ENCODE peak calls at places on chromosomes 3 and 15, in four cellular contexts. N, E, R and I are unnamed samples.

GRCh38 chr3:149489060-149489690 is 14.7 kb downstream of the TM4SF4 start:
- DNase-seq in N (peak), E (peak), R (no peak), I (no peak)

GRCh38 chr3:186052096-186052495 is 56.8 kb downstream of the ETV5 start:
- DNase-seq in N (no peak), E (no peak), R (no peak), I (no peak)

GRCh38 chr3:43097681-43098080 is 8.2 kb downstream of the POMGNT2 start:
- DNase-seq in N (no peak), E (peak), R (no peak), I (no peak)

GRCh38 chr3:37872413-37873160 is 10.9 kb downstream of the CTDSPL start:
- DNase-seq in N (no peak), E (no peak), R (no peak), I (no peak)

GRCh38 chr15:74157868-74158827 is 15.4 kb upstream of the ISLR start:
- DNase-seq in N (no peak), E (no peak), R (no peak), I (no peak)

GRCh38 chr3:160665784-160666526 is 11.0 kb upstream of the ARL14 start:
- DNase-seq in N (no peak), E (peak), R (peak), I (no peak)

GRCh38 chr3:54891540-54891897 is 36.3 kb downstream of the LRTM1 start:
- DNase-seq in N (no peak), E (peak), R (no peak), I (peak)

GRCh38 chr3:117633207-117633606 is 923.6 kb downstream of the TUSC7 start:
- DNase-seq in N (no peak), E (no peak), R (no peak), I (no peak)

GRCh38 chr3:25895031-25895430 is 105.1 kb downstream of the OXSM start:
- DNase-seq in N (no peak), E (no peak), R (no peak), I (no peak)

GRCh38 chr3:25899352-25900101 is 109.6 kb downstream of the OXSM start:
- DNase-seq in N (no peak), E (no peak), R (no peak), I (no peak)

GRCh38 chr3:25894101-25894500 is 104.2 kb downstream of the OXSM start:
- DNase-seq in N (no peak), E (no peak), R (no peak), I (no peak)

GRCh38 chr3:25897019-25897418 is 107.1 kb downstream of the OXSM start:
- DNase-seq in N (peak), E (no peak), R (no peak), I (peak)

GRCh38 chr3:25895443-25895842 is 105.6 kb downstream of the OXSM start:
- DNase-seq in N (no peak), E (no peak), R (no peak), I (no peak)
- TF ChIP-seq JUND in N (no peak), E (no peak), R (no peak), I (no peak)

GRCh38 chr3:147406255-147407023 is at the start of gene ZIC4:
- DNase-seq in N (no peak), E (no peak), R (no peak), I (no peak)

GRCh38 chr3:147407107-147407494 is 758 bp upstream of the ZIC4 start:
- DNase-seq in N (no peak), E (no peak), R (no peak), I (peak)

GRCh38 chr3:147405552-147406254 is 640 bp downstream of the ZIC4 start:
- DNase-seq in N (no peak), E (no peak), R (no peak), I (no peak)

GRCh38 chr3:147404000-147404799 is 2.1 kb downstream of the ZIC4 start:
- DNase-seq in N (no peak), E (no peak), R (no peak), I (no peak)

GRCh38 chr3:147404800-147405551 is 1.4 kb downstream of the ZIC4 start:
- DNase-seq in N (no peak), E (no peak), R (no peak), I (no peak)
- TF ChIP-seq JUND in N (no peak), E (no peak), R (no peak), I (no peak)

DNA sequence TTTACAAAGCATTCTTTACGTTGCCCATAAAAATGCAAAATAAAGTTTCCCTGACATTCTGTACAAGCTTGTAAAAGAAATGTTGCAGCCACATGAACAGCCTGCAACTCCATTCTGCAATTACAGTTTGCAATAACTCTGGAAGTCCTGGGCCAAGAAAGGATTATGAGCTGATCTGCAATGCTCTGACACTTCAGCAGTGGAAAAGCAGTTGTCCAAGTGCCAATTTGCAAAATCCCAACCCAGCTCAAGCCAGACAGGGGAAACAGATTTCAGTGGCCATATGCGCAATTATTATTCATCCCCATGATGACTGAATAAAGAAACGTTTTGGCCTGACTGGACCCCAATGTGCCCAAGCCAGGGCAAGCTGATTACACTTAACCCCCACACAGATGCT is 322.1 kb downstream of the MEX3B start:
- DNase-seq in N (no peak), E (no peak), R (no peak), I (no peak)
- TF ChIP-seq JUND in N (no peak), E (no peak), R (no peak), I (no peak)

GRCh38 chr3:141878326-141878725 is 1.9 kb downstream of the ATP1B3 start:
- DNase-seq in N (no peak), E (no peak), R (no peak), I (no peak)
- TF ChIP-seq JUND in N (no peak), E (no peak), R (no peak), I (no peak)